ENCODE peak calls at places on chromosomes 6 and 20, in ten cellular contexts. I is Peyer's patch, S is thoracic aorta, B is cardiac muscle cell, X is AG09319, K is cardiac fibroblast, T is RWPE1, P is mucosa of descending colon, J is endothelial cell, Q is neural crest cell. L is an unnamed sample.
A peak's percentile ranks its signal among the peaks of the same experiment; 100 is the strongest.

GRCh38 chr6:20703049-20703448 is 168.8 kb downstream of the CDKAL1 start:
- DNase-seq in K (no peak), T (no peak), Q (no peak), S (no peak), B (no peak), J (no peak), P (no peak), X (no peak), I (no peak), L (no peak)

GRCh38 chr6:138115877-138116660 is 8.8 kb upstream of the PERP start:
- DNase-seq in P (peak; percentile 59), X (peak; percentile 34), B (peak; percentile 83), J (peak; percentile 27), S (no peak), I (peak; percentile 70), Q (no peak), T (peak; percentile 45), K (peak; percentile 84), L (no peak)

GRCh38 chr6:106286746-106287145 is 38.8 kb downstream of the ATG5 start:
- DNase-seq in B (no peak), J (no peak), T (no peak), Q (no peak), K (no peak), S (no peak), P (no peak), X (no peak), I (no peak), L (no peak)

GRCh38 chr6:90238663-90239542 is 57.7 kb downstream of the BACH2 start:
- DNase-seq in Q (no peak), X (no peak), S (no peak), T (no peak), I (no peak), B (no peak), K (no peak), J (no peak), P (no peak), L (no peak)

GRCh38 chr6:15290962-15291704 is 45.3 kb downstream of the JARID2 start:
- DNase-seq in P (no peak), K (no peak), J (no peak), X (no peak), I (no peak), Q (no peak), T (no peak), S (no peak), B (no peak), L (no peak)

GRCh38 chr20:48803522-48804053 is 24.2 kb downstream of the PREX1 start:
- DNase-seq in J (no peak), B (no peak), T (no peak), Q (no peak), X (no peak), S (no peak), I (no peak), P (no peak), K (no peak), L (no peak)

GRCh38 chr20:49397525-49397924 is 84.9 kb downstream of the KCNB1 start:
- DNase-seq in S (no peak), T (peak; percentile 87), I (no peak), B (no peak), K (peak; percentile 67), Q (no peak), J (no peak), P (no peak), X (no peak), L (no peak)

GRCh38 chr6:121748376-121748775 is 312.9 kb downstream of the GJA1 start:
- DNase-seq in K (peak; percentile 82), P (no peak), X (no peak), S (no peak), T (no peak), B (no peak), Q (no peak), I (no peak), J (no peak), L (no peak)

GRCh38 chr6:133921249-133921859 is 31.7 kb upstream of the TBPL1 start:
- DNase-seq in S (peak; percentile 60), I (peak; percentile 93), T (peak; percentile 61), P (peak; percentile 92), J (peak; percentile 83), B (peak; percentile 88), X (peak; percentile 44), Q (peak; percentile 82), K (peak; percentile 88), L (peak; percentile 84)

GRCh38 chr6:113645986-113646385 is 211.2 kb upstream of the MARCKS start:
- DNase-seq in I (no peak), K (no peak), J (no peak), P (no peak), Q (no peak), X (no peak), T (no peak), S (no peak), B (no peak), L (no peak)

GRCh38 chr20:57498425-57499400 is 26.2 kb downstream of the CTCFL start:
- DNase-seq in I (peak; percentile 48), K (peak; percentile 24), B (peak; percentile 78), S (no peak), T (peak; percentile 41), P (no peak), X (no peak), Q (no peak), J (peak; percentile 51), L (no peak)

GRCh38 chr6:54617730-54618129 is 228.8 kb upstream of the FAM83B start:
- DNase-seq in J (no peak), Q (no peak), S (no peak), K (peak; percentile 64), X (peak; percentile 73), P (no peak), I (no peak), T (peak; percentile 5), B (no peak), L (no peak)

GRCh38 chr6:74170118-74170517 is 474.1 kb downstream of the CD109 start:
- DNase-seq in I (no peak), K (no peak), S (no peak), B (no peak), Q (no peak), T (peak; percentile 16), J (no peak), X (no peak), P (no peak), L (no peak)

GRCh38 chr6:79634491-79634890 is 3.4 kb downstream of the SH3BGRL2 start:
- DNase-seq in X (no peak), B (no peak), P (no peak), K (no peak), J (no peak), S (no peak), T (no peak), I (no peak), Q (no peak), L (no peak)

GRCh38 chr6:105781248-105781647 is 304.9 kb upstream of the PRDM1 start:
- DNase-seq in I (no peak), K (no peak), X (no peak), J (no peak), P (no peak), B (no peak), S (no peak), T (peak; percentile 69), Q (no peak), L (no peak)

GRCh38 chr6:100573169-100573568 is 108.4 kb upstream of the SIM1 start:
- DNase-seq in I (no peak), J (peak; percentile 6), Q (no peak), P (no peak), S (no peak), X (no peak), K (peak; percentile 83), T (peak; percentile 32), B (peak; percentile 8), L (no peak)
- TF ChIP-seq CTCF in I (no peak), J (peak; percentile 63), Q (peak; percentile 59), P (no peak), S (no peak), X (peak; percentile 35), K (peak; percentile 46), T (peak; percentile 22), B (peak; percentile 45), L (no peak)

GRCh38 chr6:44023586-44024454 is 103.4 kb downstream of the MRPL14 start:
- DNase-seq in P (no peak), T (no peak), I (peak; percentile 28), K (no peak), X (no peak), B (no peak), J (no peak), S (no peak), Q (no peak), L (no peak)

GRCh38 chr6:44022296-44022661 is 105.0 kb downstream of the MRPL14 start:
- DNase-seq in B (no peak), I (peak; percentile 37), X (no peak), P (no peak), J (no peak), K (peak; percentile 55), S (no peak), T (no peak), Q (no peak), L (peak; percentile 23)

GRCh38 chr6:44025226-44025625 is 102.0 kb downstream of the MRPL14 start:
- DNase-seq in I (no peak), S (no peak), X (no peak), K (no peak), T (no peak), B (no peak), Q (no peak), J (no peak), P (no peak), L (no peak)

GRCh38 chr6:44022671-44023352 is 104.4 kb downstream of the MRPL14 start:
- DNase-seq in Q (no peak), K (no peak), I (peak; percentile 19), B (no peak), P (no peak), S (no peak), X (no peak), T (no peak), J (no peak), L (peak; percentile 19)

GRCh38 chr6:44024597-44025219 is 102.5 kb downstream of the MRPL14 start:
- DNase-seq in J (no peak), P (no peak), X (no peak), K (no peak), T (no peak), Q (no peak), I (peak; percentile 42), S (no peak), B (no peak), L (peak; percentile 5)
- TF ChIP-seq CTCF in J (no peak), P (no peak), X (no peak), K (no peak), T (no peak), Q (no peak), I (no peak), S (no peak), B (no peak), L (no peak)

GRCh38 chr20:59253779-59254319 is 46.6 kb upstream of the EDN3 start:
- DNase-seq in X (no peak), P (peak; percentile 10), J (no peak), I (peak; percentile 75), S (no peak), B (no peak), K (no peak), Q (no peak), T (peak; percentile 36), L (no peak)
- TF ChIP-seq CTCF in X (no peak), P (no peak), J (no peak), I (no peak), S (no peak), B (no peak), K (no peak), Q (no peak), T (no peak), L (no peak)

DNA sequence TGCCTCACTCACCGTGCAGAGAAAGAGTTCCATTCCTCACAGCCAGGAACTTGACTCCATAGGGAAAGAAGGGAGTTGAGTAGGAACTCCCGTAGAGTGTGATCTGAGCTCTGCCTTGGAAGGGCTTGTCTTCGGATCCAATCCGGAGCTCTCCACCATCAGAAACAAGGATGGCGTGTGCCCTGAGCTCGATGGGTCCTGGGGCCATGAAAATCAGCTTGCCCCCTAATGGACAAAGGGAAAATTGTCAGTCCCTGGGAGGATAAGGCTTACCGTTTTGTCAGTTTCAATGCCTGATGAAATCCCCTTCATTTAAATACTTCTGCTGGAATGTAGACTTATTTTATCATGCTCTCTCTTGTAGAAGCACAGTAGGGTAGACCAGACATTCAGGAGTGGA is 153.3 kb downstream of the PKHD1 start:
- DNase-seq in Q (no peak), I (no peak), S (no peak), P (no peak), B (no peak), X (no peak), J (peak; percentile 8), T (peak; percentile 13), K (peak; percentile 0), L (no peak)
- TF ChIP-seq CTCF in Q (peak; percentile 48), I (no peak), S (no peak), P (no peak), B (no peak), X (no peak), J (peak; percentile 65), T (no peak), K (no peak), L (no peak)

L was measured in omental fat pad.